ENCODE peak calls at places on chromosome 10, in four cellular contexts. P, N, U and E are unnamed samples.
A peak's percentile ranks its signal among the peaks of the same experiment; 100 is the strongest.

GRCh38 chr10:110118891-110119621 is 88.3 kb upstream of the MXI1 start:
- DNase-seq in P (no peak), N (no peak), U (no peak), E (no peak)

GRCh38 chr10:5551531-5552375 is 27.0 kb downstream of the CALML3 start:
- DNase-seq in P (peak; percentile 78), N (peak; percentile 90), U (no peak), E (peak; percentile 17)

GRCh38 chr10:101939273-101939635 is 95.7 kb upstream of the KCNIP2 start:
- DNase-seq in P (peak; percentile 78), N (no peak), U (no peak), E (no peak)

GRCh38 chr10:38094923-38095574 is 912 bp downstream of the ZNF37A start:
- DNase-seq in P (peak; percentile 3), N (peak; percentile 19), U (peak; percentile 8), E (no peak)

GRCh38 chr10:88592425-88592824 is 5.9 kb downstream of the LIPJ start:
- DNase-seq in P (peak; percentile 61), N (no peak), U (no peak), E (no peak)

GRCh38 chr10:113093188-113094113 is 143.4 kb downstream of the TCF7L2 start:
- DNase-seq in P (peak; percentile 83), N (peak; percentile 58), U (no peak), E (no peak)

GRCh38 chr10:81145975-81146374 is 608.3 kb downstream of the SH2D4B start:
- DNase-seq in P (no peak), N (no peak), U (no peak), E (no peak)

GRCh38 chr10:98006266-98006665 is 24.2 kb downstream of the CRTAC1 start:
- DNase-seq in P (no peak), N (peak; percentile 43), U (no peak), E (no peak)

GRCh38 chr10:124978376-124978725 is 36.4 kb downstream of the ZRANB1 start:
- DNase-seq in P (no peak), N (no peak), U (no peak), E (no peak)

GRCh38 chr10:14118953-14119352 is 211.8 kb downstream of the FRMD4A start:
- DNase-seq in P (no peak), N (no peak), U (no peak), E (no peak)

GRCh38 chr10:98269435-98269912 is 1.5 kb upstream of the LOXL4 start:
- DNase-seq in P (peak; percentile 94), N (peak; percentile 59), U (peak; percentile 84), E (no peak)

GRCh38 chr10:132802694-132803320 is 16.9 kb upstream of the NKX6-2 start:
- DNase-seq in P (no peak), N (no peak), U (no peak), E (no peak)
- TF ChIP-seq CTCF in P (no peak), N (no peak), U (no peak), E (no peak)

DNA sequence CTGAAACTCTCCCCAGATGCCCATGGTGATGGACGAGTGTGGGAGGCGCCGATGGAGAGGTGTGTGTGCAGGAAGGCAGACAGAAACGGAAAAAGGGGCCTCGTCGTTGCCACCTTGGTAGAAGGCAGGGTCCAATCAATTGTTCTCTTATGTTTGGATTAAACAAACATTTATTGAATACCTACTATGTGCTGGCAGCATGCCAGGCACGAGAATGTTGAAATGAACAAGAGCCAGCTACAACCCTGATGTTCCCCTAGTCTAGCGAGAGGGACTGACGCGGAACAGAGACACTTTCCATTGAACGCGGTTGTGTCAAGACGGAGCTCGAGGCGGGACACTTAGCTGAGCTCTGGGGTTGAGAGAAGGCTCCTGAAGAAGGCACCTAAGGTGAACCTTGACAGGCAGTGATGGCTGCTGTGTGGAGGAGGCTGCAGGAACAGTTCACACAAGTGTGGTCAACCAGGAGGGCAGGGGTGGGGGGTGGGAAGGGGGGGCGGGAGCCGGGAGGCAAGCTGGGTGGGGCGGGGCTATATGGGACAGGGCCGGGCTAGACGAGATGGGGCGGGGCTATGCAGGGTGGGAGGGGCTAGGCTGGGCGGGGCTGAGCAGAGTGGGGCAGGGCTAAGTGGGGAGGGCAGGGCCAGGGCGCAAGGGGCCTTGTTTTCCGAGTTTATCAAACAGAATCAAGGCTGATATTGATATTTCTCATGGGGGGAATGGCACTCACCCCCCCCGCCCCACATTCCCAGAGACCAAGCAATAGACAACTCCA is 181.0 kb downstream of the GATA3 start:
- DNase-seq in P (no peak), N (no peak), U (no peak), E (no peak)
- H3K27ac ChIP-seq in P (no peak overlapping the region), N (no peak overlapping the region), U (no peak overlapping the region), E (no peak overlapping the region)

GRCh38 chr10:111360260-111360925 is 283.6 kb downstream of the ADRA2A start:
- DNase-seq in P (no peak), N (peak; percentile 31), U (no peak), E (no peak)
- TF ChIP-seq CTCF in P (peak; percentile 10), N (peak; percentile 43), U (peak; percentile 60), E (no peak)

GRCh38 chr10:26439436-26440090 is 1.4 kb downstream of the APBB1IP start:
- DNase-seq in P (no peak), N (no peak), U (no peak), E (peak; percentile 35)
- H3K27ac ChIP-seq in P (no peak overlapping the region), N (peak overlapping the region; percentile 77), U (peak overlapping the region; percentile 98), E (peak overlapping the region; percentile 90)